ENCODE peak calls at places on chromosomes 13 and 19, in nine cellular contexts. J, Y, R, Z, Q, L, V, W and T are unnamed samples.

GRCh38 chr19:1736916-1737315 is 16.4 kb upstream of the ONECUT3 start:
- DNase-seq in Y (no peak), Q (no peak), W (no peak), Z (no peak), R (no peak), L (no peak), V (no peak), J (no peak), T (no peak)

GRCh38 chr13:101998129-101998528 is 403.7 kb downstream of the FGF14 start:
- DNase-seq in L (no peak), Z (no peak), J (no peak), Y (no peak), Q (no peak), W (no peak), R (no peak), V (no peak), T (no peak)

GRCh38 chr13:51465124-51465523 is 12.3 kb upstream of the INTS6 start:
- DNase-seq in L (no peak), J (no peak), Q (no peak), R (no peak), W (no peak), Y (no peak), Z (no peak), V (no peak), T (no peak)

GRCh38 chr13:108268713-108269112 is 805 bp upstream of the TNFSF13B start:
- DNase-seq in Q (no peak), Z (no peak), V (no peak), R (no peak), Y (no peak), J (no peak), L (no peak), W (no peak), T (no peak)

GRCh38 chr13:22455036-22455435 is 725.7 kb upstream of the SGCG start:
- DNase-seq in W (no peak), Y (peak), L (peak), J (no peak), V (no peak), Z (no peak), R (no peak), Q (no peak), T (no peak)

GRCh38 chr19:6126335-6126974 is 9.0 kb upstream of the ACSBG2 start:
- DNase-seq in V (peak), Z (no peak), J (no peak), Y (peak), W (peak), Q (no peak), L (peak), R (no peak), T (no peak)

GRCh38 chr19:19628499-19629134 is 597 bp upstream of the LPAR2 start:
- DNase-seq in Z (no peak), J (peak), R (peak), W (peak), Q (peak), V (peak), L (peak), Y (peak), T (peak)

GRCh38 chr19:35773020-35773809 is 2.1 kb upstream of the ARHGAP33 start:
- DNase-seq in Q (no peak), Z (no peak), W (no peak), L (no peak), R (no peak), J (no peak), V (no peak), Y (no peak), T (no peak)

GRCh38 chr19:29285187-29285687 is 72.3 kb upstream of the UQCRFS1 start:
- DNase-seq in W (no peak), Y (no peak), Z (no peak), J (no peak), R (no peak), Q (no peak), L (no peak), V (no peak), T (no peak)

GRCh38 chr13:66513728-66514127 is 716.4 kb downstream of the PCDH9 start:
- DNase-seq in V (peak), W (peak), J (no peak), Q (no peak), Y (no peak), L (no peak), R (no peak), Z (no peak), T (no peak)

GRCh38 chr19:45446295-45446694 is 21.5 kb upstream of the FOSB start:
- DNase-seq in L (no peak), V (no peak), Z (no peak), R (no peak), J (no peak), W (peak), Q (no peak), Y (peak), T (no peak)

GRCh38 chr13:39597828-39598227 is 5.2 kb downstream of the LHFPL6 start:
- DNase-seq in Z (no peak), V (peak), Q (no peak), W (peak), L (no peak), J (no peak), Y (no peak), R (no peak), T (no peak)

GRCh38 chr13:97067342-97067895 is 73.1 kb upstream of the OXGR1 start:
- DNase-seq in Q (no peak), Y (no peak), J (no peak), W (peak), Z (no peak), L (no peak), R (no peak), V (no peak), T (no peak)

GRCh38 chr13:23348270-23349126 is 85.0 kb downstream of the SACS start:
- DNase-seq in R (peak), L (no peak), Y (peak), J (no peak), W (no peak), V (peak), Q (no peak), Z (no peak), T (no peak)

GRCh38 chr19:40716031-40716654 is 543 bp downstream of the COQ8B start:
- DNase-seq in W (no peak), R (no peak), L (no peak), J (no peak), Y (no peak), Q (peak), V (no peak), Z (no peak), T (peak)

GRCh38 chr19:33487901-33488817 is 33.4 kb downstream of the PEPD start:
- DNase-seq in Y (no peak), Z (no peak), R (no peak), Q (no peak), L (no peak), J (no peak), V (no peak), W (no peak), T (no peak)

GRCh38 chr13:65744761-65745160 is 1485.4 kb downstream of the PCDH9 start:
- DNase-seq in L (no peak), Z (no peak), Q (no peak), V (peak), R (no peak), J (no peak), W (peak), Y (no peak), T (no peak)